ENCODE peak calls at places on chromosomes 16 and 17, in four cellular contexts. One of them, this sample, is unnamed.

GRCh38 chr17:27455914-27456680 is at the start of gene KSR1:
- DNase-seq in NB4: peak; percentile 88
- DNase-seq in mesenchymal stem cell: peak; percentile 75
- DNase-seq in dermis blood vessel endothelial cell: peak; percentile 81
- DNase-seq in this sample: peak; percentile 78

GRCh38 chr17:74632597-74632996 is 9.1 kb upstream of the CD300E start:
- DNase-seq in mesenchymal stem cell: no peak
- DNase-seq in dermis blood vessel endothelial cell: no peak
- DNase-seq in NB4: peak; percentile 27
- DNase-seq in this sample: no peak

GRCh38 chr16:11212819-11213196 is 43.2 kb downstream of the SOCS1 start:
- DNase-seq in dermis blood vessel endothelial cell: no peak
- DNase-seq in mesenchymal stem cell: no peak
- DNase-seq in NB4: peak; percentile 47
- DNase-seq in this sample: no peak

GRCh38 chr16:11256657-11257130 is 690 bp upstream of the SOCS1 start:
- DNase-seq in dermis blood vessel endothelial cell: peak; percentile 51
- DNase-seq in mesenchymal stem cell: peak; percentile 81
- DNase-seq in NB4: no peak
- DNase-seq in this sample: no peak

GRCh38 chr17:1467898-1468492 is 12.0 kb upstream of the CRK start:
- DNase-seq in mesenchymal stem cell: peak; percentile 73
- DNase-seq in dermis blood vessel endothelial cell: no peak
- DNase-seq in NB4: peak; percentile 83
- DNase-seq in this sample: no peak

GRCh38 chr17:69857412-69857835 is 217.6 kb upstream of the KCNJ16 start:
- DNase-seq in dermis blood vessel endothelial cell: peak; percentile 81
- DNase-seq in mesenchymal stem cell: peak; percentile 79
- DNase-seq in NB4: peak; percentile 1
- DNase-seq in this sample: peak; percentile 95

GRCh38 chr16:77409311-77409710 is 25.5 kb downstream of the ADAMTS18 start:
- DNase-seq in mesenchymal stem cell: peak; percentile 30
- DNase-seq in NB4: no peak
- DNase-seq in dermis blood vessel endothelial cell: peak; percentile 43
- DNase-seq in this sample: peak; percentile 48

GRCh38 chr16:27748868-27749546 is 199.1 kb downstream of the KATNIP start:
- DNase-seq in NB4: peak; percentile 48
- DNase-seq in mesenchymal stem cell: peak; percentile 79
- DNase-seq in dermis blood vessel endothelial cell: peak; percentile 80
- DNase-seq in this sample: peak; percentile 62

GRCh38 chr17:71378741-71379140 is 742.1 kb upstream of the SOX9 start:
- DNase-seq in dermis blood vessel endothelial cell: no peak
- DNase-seq in mesenchymal stem cell: no peak
- DNase-seq in NB4: no peak
- DNase-seq in this sample: no peak